ENCODE peak calls at places on chromosomes 2 and 18, in four cellular contexts. Z is NCI-H510A treated with DMSO at 0.1 percent for 48 hours, W is AG20443, G is NCI-H2171 treated with DMSO at 0.1 percent for 48 hours. E is an unnamed sample.
A peak's percentile ranks its signal among the peaks of the same experiment; 100 is the strongest.

GRCh38 chr2:157440404-157441071 is 3.4 kb downstream of the CYTIP start:
- DNase-seq in Z (no peak), W (no peak), G (no peak), E (no peak)

GRCh38 chr18:77702686-77703085 is 453.0 kb downstream of the GALR1 start:
- DNase-seq in Z (peak; percentile 84), W (no peak), G (peak; percentile 51), E (no peak)

GRCh38 chr2:128380061-128380889 is 61.6 kb upstream of the HS6ST1 start:
- DNase-seq in Z (peak; percentile 34), W (no peak), G (no peak), E (no peak)

GRCh38 chr2:82124629-82125028 is 1820.1 kb upstream of the LRRTM1 start:
- DNase-seq in Z (no peak), W (no peak), G (no peak), E (no peak)

GRCh38 chr2:161956751-161957150 is 117.3 kb downstream of the DPP4 start:
- DNase-seq in Z (peak; percentile 46), W (no peak), G (no peak), E (no peak)

GRCh38 chr2:104431701-104432121 is 422.2 kb upstream of the POU3F3 start:
- DNase-seq in Z (peak; percentile 15), W (no peak), G (no peak), E (peak; percentile 33)

GRCh38 chr18:48828713-48829442 is 121.9 kb downstream of the SMAD7 start:
- DNase-seq in Z (no peak), W (no peak), G (peak; percentile 74), E (no peak)

GRCh38 chr2:53455094-53455493 is 312.5 kb upstream of the CHAC2 start:
- DNase-seq in Z (no peak), W (no peak), G (no peak), E (peak; percentile 41)

GRCh38 chr18:27995770-27996502 is 181.0 kb downstream of the CDH2 start:
- DNase-seq in Z (no peak), W (no peak), G (no peak), E (no peak)

GRCh38 chr2:162041465-162041864 is 32.5 kb downstream of the DPP4 start:
- DNase-seq in Z (no peak), W (peak; percentile 19), G (no peak), E (no peak)

GRCh38 chr2:15728247-15728721 is 136.6 kb downstream of the DDX1 start:
- DNase-seq in Z (peak; percentile 4), W (no peak), G (no peak), E (no peak)

GRCh38 chr2:74739129-74739528 is 85.1 kb downstream of the SEMA4F start:
- DNase-seq in Z (no peak), W (no peak), G (no peak), E (no peak)

GRCh38 chr2:219155054-219155644 is 5.5 kb downstream of the NHEJ1 start:
- DNase-seq in Z (peak; percentile 83), W (peak; percentile 73), G (peak; percentile 79), E (peak; percentile 54)

GRCh38 chr18:43501099-43501498 is 223.8 kb upstream of the SYT4 start:
- DNase-seq in Z (no peak), W (no peak), G (no peak), E (no peak)

GRCh38 chr2:128552806-128553551 is 234.3 kb upstream of the HS6ST1 start:
- DNase-seq in Z (no peak), W (no peak), G (no peak), E (no peak)

GRCh38 chr2:238069877-238070276 is 9.1 kb downstream of the SCLY start:
- DNase-seq in Z (no peak), W (no peak), G (no peak), E (no peak)

GRCh38 chr2:241859436-241860183 is 916 bp upstream of the PDCD1 start:
- DNase-seq in Z (no peak), W (peak; percentile 75), G (peak; percentile 45), E (no peak)

GRCh38 chr2:26504002-26504401 is 26.1 kb upstream of the OTOF start:
- DNase-seq in Z (no peak), W (no peak), G (peak; percentile 43), E (no peak)

GRCh38 chr2:218022131-218022850 is 19.5 kb upstream of the TNS1 start:
- DNase-seq in Z (no peak), W (no peak), G (no peak), E (no peak)

GRCh38 chr2:142241016-142241415 is 110.2 kb upstream of the LRP1B start:
- DNase-seq in Z (no peak), W (no peak), G (no peak), E (peak; percentile 44)

GRCh38 chr18:5630766-5631413 is 87.1 kb upstream of the EPB41L3 start:
- DNase-seq in Z (no peak), W (peak; percentile 7), G (no peak), E (no peak)

GRCh38 chr2:10329584-10329879 is 26.8 kb downstream of the HPCAL1 start:
- DNase-seq in Z (no peak), W (no peak), G (no peak), E (no peak)

GRCh38 chr2:239544846-239545465 is 144.1 kb upstream of the HDAC4 start:
- DNase-seq in Z (no peak), W (no peak), G (no peak), E (no peak)

GRCh38 chr18:70234667-70235459 is 29.4 kb upstream of the RTTN start:
- DNase-seq in Z (no peak), W (peak; percentile 85), G (no peak), E (no peak)

GRCh38 chr2:187552959-187553681 is 1.1 kb downstream of the TFPI start:
- DNase-seq in Z (no peak), W (peak; percentile 11), G (no peak), E (peak; percentile 61)

E was measured in kidney glomerular epithelial cell.